ENCODE peak calls at places on chromosome 6, in five cellular contexts. D is tibial artery, C is upper lobe of left lung, R is AG09319, L is GM12865. V is an unnamed sample.

GRCh38 chr6:40717411-40718057 is 130.4 kb upstream of the LRFN2 start:
- DNase-seq in R (no peak), C (no peak), L (no peak), D (no peak), V (no peak)

GRCh38 chr6:37974381-37974780 is 154.9 kb downstream of the ZFAND3 start:
- DNase-seq in D (no peak), C (no peak), L (no peak), R (no peak), V (no peak)

GRCh38 chr6:156634048-156634447 is 143.1 kb upstream of the ARID1B start:
- DNase-seq in L (peak), C (no peak), D (no peak), R (no peak), V (no peak)

GRCh38 chr6:37864250-37864649 is 44.7 kb downstream of the ZFAND3 start:
- DNase-seq in R (no peak), C (no peak), L (no peak), D (no peak), V (no peak)

GRCh38 chr6:56378966-56379608 is 131.7 kb upstream of the COL21A1 start:
- DNase-seq in C (no peak), L (no peak), R (no peak), D (no peak), V (no peak)

GRCh38 chr6:17968081-17968518 is 19.3 kb downstream of the KIF13A start:
- DNase-seq in D (no peak), C (no peak), L (no peak), R (no peak), V (no peak)

GRCh38 chr6:132096996-132097395 is 145.8 kb upstream of the CCN2 start:
- DNase-seq in L (no peak), R (no peak), C (no peak), D (no peak), V (no peak)

GRCh38 chr6:44556046-44556445 is 168.5 kb downstream of the CDC5L start:
- DNase-seq in R (no peak), D (peak), C (no peak), L (peak), V (no peak)

GRCh38 chr6:24720131-24720603 is 1.2 kb upstream of the C6orf62 start:
- DNase-seq in D (peak), L (peak), R (no peak), C (peak), V (peak)

GRCh38 chr6:66965227-66965626 is 1258.2 kb upstream of the EYS start:
- DNase-seq in D (no peak), C (no peak), L (no peak), R (no peak), V (no peak)

GRCh38 chr6:160810238-160810637 is 108.2 kb downstream of the PLG start:
- DNase-seq in R (no peak), D (no peak), L (no peak), C (no peak), V (no peak)

GRCh38 chr6:30885999-30886896 is 1.9 kb downstream of the DDR1 start:
- DNase-seq in D (peak), C (no peak), L (no peak), R (no peak), V (peak)

DNA sequence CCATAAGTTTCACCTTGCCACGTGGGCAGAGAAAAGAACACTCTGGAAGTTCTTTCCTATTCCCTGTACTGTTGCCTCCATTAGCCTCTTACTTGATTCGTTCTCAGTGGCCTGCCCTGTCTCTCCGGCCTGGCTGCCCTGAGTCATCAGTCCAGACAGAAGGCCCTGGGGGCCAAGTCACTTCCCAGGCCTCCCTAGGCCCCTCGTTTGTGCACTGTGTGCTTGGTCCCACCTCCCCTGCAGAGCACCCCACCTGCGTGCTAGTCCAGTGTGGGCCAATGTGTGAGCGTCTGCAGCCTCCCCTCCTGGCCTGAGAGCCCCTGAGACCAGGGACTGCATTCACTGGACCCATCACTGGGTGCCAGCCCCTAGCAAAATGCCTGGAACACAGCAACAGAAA is 191.2 kb upstream of the RREB1 start:
- DNase-seq in D (no peak), R (no peak), L (no peak), C (no peak), V (no peak)
- TF ChIP-seq CTCF in D (no peak), R (no peak), L (no peak), C (no peak), V (no peak)

DNA sequence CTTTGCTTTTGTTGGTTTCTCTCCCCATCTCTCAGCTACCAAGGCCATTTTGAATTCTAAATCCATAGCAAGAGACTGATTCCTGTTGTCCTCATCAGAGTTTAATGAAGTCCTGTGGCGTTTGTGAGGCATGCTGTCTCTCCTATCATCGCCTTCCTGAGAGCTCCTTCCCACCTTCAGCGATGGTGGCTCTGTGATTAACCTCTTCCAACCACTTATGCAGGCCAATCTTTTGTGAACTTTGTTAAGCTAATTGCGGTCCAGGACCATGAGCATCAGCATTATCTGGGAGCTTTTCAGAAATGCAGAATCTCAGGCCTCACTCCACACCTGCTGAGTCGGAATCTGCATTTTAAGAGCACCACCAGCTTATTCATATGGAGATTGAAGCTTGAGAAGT is 272.5 kb upstream of the CDYL start:
- DNase-seq in L (no peak), D (no peak), C (no peak), R (no peak), V (no peak)
- TF ChIP-seq CTCF in L (no peak), D (no peak), C (no peak), R (no peak), V (no peak)

DNA sequence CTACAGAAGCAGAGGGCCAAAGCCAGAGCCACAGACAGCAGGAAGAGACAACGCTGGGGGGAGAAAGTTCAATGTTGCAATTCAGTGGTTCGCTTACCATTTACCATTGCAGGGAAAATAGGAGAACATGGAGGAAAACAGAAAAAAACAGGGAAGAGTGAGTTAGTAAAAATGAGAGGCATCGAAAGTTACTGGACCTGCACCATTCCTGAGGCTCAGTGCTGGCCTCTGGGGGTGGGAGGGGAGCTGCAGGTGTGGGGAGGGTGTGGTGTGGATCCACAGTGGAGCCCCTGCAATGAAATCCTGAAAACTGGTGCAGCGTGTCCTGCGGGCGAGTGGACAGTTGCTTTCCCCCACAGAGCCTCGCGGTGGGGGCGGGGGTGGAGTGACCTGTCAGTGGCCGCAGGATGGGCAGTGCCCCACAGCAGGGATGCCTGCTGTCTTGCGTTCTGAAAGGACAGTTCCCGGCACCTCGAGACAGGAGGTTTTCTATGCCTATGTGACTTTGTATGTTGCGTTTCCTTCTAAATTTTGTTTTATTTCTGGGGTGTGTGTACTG is 5.7 kb downstream of the TMEM181 start:
- DNase-seq in R (no peak), C (peak), D (no peak), L (no peak), V (no peak)
- TF ChIP-seq CTCF in R (no peak), C (no peak), D (no peak), L (no peak), V (no peak)

GRCh38 chr6:36318690-36319435 is 17.8 kb downstream of the BNIP5 start:
- DNase-seq in R (no peak), L (no peak), C (no peak), D (no peak), V (no peak)

GRCh38 chr6:36320475-36320874 is 16.2 kb downstream of the BNIP5 start:
- DNase-seq in L (no peak), R (no peak), C (peak), D (no peak), V (no peak)

GRCh38 chr6:36319834-36320233 is 16.9 kb downstream of the BNIP5 start:
- DNase-seq in D (no peak), R (no peak), L (no peak), C (no peak), V (no peak)

GRCh38 chr6:36317623-36318022 is 19.1 kb downstream of the BNIP5 start:
- DNase-seq in L (no peak), C (no peak), R (no peak), D (no peak), V (no peak)

DNA sequence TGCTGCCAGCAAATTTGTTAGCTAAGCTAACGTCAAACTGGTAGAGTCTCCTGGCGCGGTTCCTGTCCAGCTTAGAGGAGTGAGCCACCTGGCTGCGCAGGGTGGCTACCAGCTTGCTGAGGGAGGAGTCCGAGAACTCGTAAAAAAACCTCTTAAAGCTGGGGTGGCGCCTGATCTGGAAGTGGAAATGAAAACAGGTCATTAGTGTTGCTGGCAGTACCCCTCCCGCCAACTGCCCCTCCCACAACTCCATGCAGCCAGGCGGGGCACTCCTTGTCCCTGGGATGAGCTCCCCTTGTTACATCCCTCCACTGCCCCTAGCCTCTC is 17.3 kb downstream of the BNIP5 start:
- DNase-seq in D (no peak), C (no peak), R (no peak), L (no peak), V (no peak)
- TF ChIP-seq CTCF in D (no peak), C (no peak), R (no peak), L (no peak), V (no peak)

GRCh38 chr6:33684428-33684896 is 27.0 kb downstream of the UQCC2 start:
- DNase-seq in L (no peak), C (peak), R (no peak), D (no peak), V (no peak)
- TF ChIP-seq CTCF in L (no peak), C (no peak), R (no peak), D (no peak), V (no peak)

GRCh38 chr6:2102316-2102883 is 143.0 kb downstream of the GMDS start:
- DNase-seq in R (no peak), L (no peak), D (no peak), C (no peak), V (no peak)
- TF ChIP-seq CTCF in R (no peak), L (no peak), D (no peak), C (no peak), V (no peak)

V was measured in GM20000.